ENCODE peak calls at places on chromosomes 11 and 22, in five cellular contexts. C, H, X, M and G are unnamed samples.
A peak's percentile ranks its signal among the peaks of the same experiment; 100 is the strongest.

GRCh38 chr11:65298131-65298535 is 16.5 kb upstream of the CDC42EP2 start:
- DNase-seq in C (peak; percentile 93), X (peak; percentile 76), H (no peak), M (no peak), G (no peak)

GRCh38 chr11:27485930-27486773 is 13.6 kb upstream of the LGR4 start:
- DNase-seq in C (no peak), X (no peak), M (no peak), H (peak; percentile 25), G (peak; percentile 61)

GRCh38 chr11:32100495-32100894 is 9.6 kb downstream of the RCN1 start:
- DNase-seq in C (no peak), M (no peak), X (no peak), H (no peak), G (no peak)

GRCh38 chr11:16923987-16924386 is 90.2 kb downstream of the PLEKHA7 start:
- DNase-seq in H (no peak), M (no peak), C (no peak), X (no peak), G (no peak)

GRCh38 chr11:70397336-70397982 is 870 bp upstream of the CTTN start:
- DNase-seq in H (no peak), C (no peak), M (no peak), X (no peak), G (peak; percentile 27)

GRCh38 chr11:110948112-110948511 is 235.9 kb upstream of the ARHGAP20 start:
- DNase-seq in M (no peak), H (no peak), C (no peak), X (no peak), G (no peak)

GRCh38 chr11:123576082-123576481 is 78.3 kb downstream of the SCN3B start:
- DNase-seq in X (no peak), C (no peak), H (no peak), M (no peak), G (peak; percentile 9)

GRCh38 chr22:38614331-38615122 is 41.7 kb downstream of the FAM227A start:
- DNase-seq in M (no peak), X (no peak), C (no peak), H (no peak), G (no peak)

GRCh38 chr22:35467788-35468187 is 67.8 kb downstream of the MCM5 start:
- DNase-seq in C (peak; percentile 86), X (peak; percentile 69), H (no peak), M (no peak), G (peak; percentile 78)

GRCh38 chr11:69950120-69950519 is 128.0 kb upstream of the ANO1 start:
- DNase-seq in M (no peak), H (no peak), C (no peak), X (no peak), G (peak; percentile 62)

GRCh38 chr11:71408826-71409225 is 39.4 kb downstream of the DHCR7 start:
- DNase-seq in C (no peak), H (no peak), M (no peak), X (no peak), G (peak; percentile 10)

GRCh38 chr22:38947321-38948112 is 9.9 kb upstream of the APOBEC3A start:
- DNase-seq in H (no peak), X (no peak), M (no peak), C (no peak), G (no peak)

GRCh38 chr11:82908311-82908710 is 6.8 kb downstream of the DDIAS start:
- DNase-seq in M (no peak), C (no peak), X (no peak), H (no peak), G (no peak)

GRCh38 chr11:40732107-40732506 is 727.3 kb downstream of the LRRC4C start:
- DNase-seq in H (no peak), X (no peak), M (no peak), C (no peak), G (no peak)

GRCh38 chr22:39181356-39181755 is 28.9 kb upstream of the CBX7 start:
- DNase-seq in M (no peak), H (no peak), C (no peak), X (no peak), G (no peak)

GRCh38 chr11:69510471-69511357 is 29.3 kb downstream of the LINC01488 start:
- DNase-seq in M (no peak), H (no peak), C (no peak), X (peak; percentile 54), G (peak; percentile 82)

GRCh38 chr11:29780756-29781155 is 236.1 kb downstream of the KCNA4 start:
- DNase-seq in C (peak; percentile 43), M (no peak), H (no peak), X (no peak), G (peak; percentile 29)

GRCh38 chr11:69010964-69011623 is 2.0 kb downstream of the MRGPRF start:
- DNase-seq in M (peak; percentile 5), H (no peak), C (peak; percentile 72), X (peak; percentile 81), G (peak; percentile 98)

GRCh38 chr11:134449713-134450112 is 37.7 kb upstream of the B3GAT1 start:
- DNase-seq in C (no peak), M (no peak), H (no peak), X (peak; percentile 43), G (peak; percentile 3)

GRCh38 chr11:66617148-66617814 is 851 bp downstream of the RBM14 start:
- DNase-seq in X (peak; percentile 92), M (no peak), H (no peak), C (peak; percentile 80), G (peak; percentile 23)

GRCh38 chr11:26028294-26028954 is 303.5 kb upstream of the ANO3 start:
- DNase-seq in C (no peak), H (no peak), M (no peak), X (no peak), G (no peak)

GRCh38 chr22:44410396-44411056 is 87.5 kb downstream of the RTL6 start:
- DNase-seq in X (peak; percentile 60), M (no peak), H (no peak), C (peak; percentile 28), G (peak; percentile 57)

GRCh38 chr22:45082795-45083194 is 73.0 kb upstream of the PHF21B start:
- DNase-seq in H (no peak), M (no peak), X (no peak), C (no peak), G (peak; percentile 38)

GRCh38 chr11:38988908-38989307 is 2390.9 kb upstream of the RAG2 start:
- DNase-seq in H (no peak), C (no peak), X (no peak), M (no peak), G (no peak)

GRCh38 chr11:68242616-68243015 is 29.2 kb downstream of the C11orf24 start:
- DNase-seq in C (no peak), M (no peak), H (no peak), X (no peak), G (no peak)

GRCh38 chr11:106399075-106399500 is 321.6 kb downstream of the AASDHPPT start:
- DNase-seq in C (no peak), H (no peak), M (no peak), X (no peak), G (peak; percentile 85)

DNA sequence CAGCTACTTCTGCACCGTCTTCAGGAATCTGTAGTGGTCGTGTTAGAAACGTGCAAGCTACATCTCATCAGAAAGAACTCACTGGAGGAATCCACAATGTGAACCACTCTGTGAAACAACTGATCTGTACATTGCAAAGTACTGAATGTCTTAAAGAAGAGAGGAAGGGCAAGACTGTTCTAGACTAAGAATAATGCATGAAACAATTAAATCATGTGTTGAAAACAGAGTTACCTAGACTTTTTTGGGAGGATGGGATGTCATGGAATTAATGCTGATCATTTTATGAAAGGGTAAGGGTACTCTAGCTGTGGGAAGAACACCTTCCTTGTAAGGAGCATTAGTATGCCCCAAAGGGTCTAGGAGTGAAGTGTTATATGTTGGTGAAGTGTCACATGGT is 60.6 kb upstream of the YPEL1 start:
- DNase-seq in H (no peak), X (no peak), C (no peak), M (no peak), G (no peak)
- H3K27ac ChIP-seq in H (no peak overlapping the region), X (no peak overlapping the region), C (no peak overlapping the region), M (no peak overlapping the region), G (no peak overlapping the region)

DNA sequence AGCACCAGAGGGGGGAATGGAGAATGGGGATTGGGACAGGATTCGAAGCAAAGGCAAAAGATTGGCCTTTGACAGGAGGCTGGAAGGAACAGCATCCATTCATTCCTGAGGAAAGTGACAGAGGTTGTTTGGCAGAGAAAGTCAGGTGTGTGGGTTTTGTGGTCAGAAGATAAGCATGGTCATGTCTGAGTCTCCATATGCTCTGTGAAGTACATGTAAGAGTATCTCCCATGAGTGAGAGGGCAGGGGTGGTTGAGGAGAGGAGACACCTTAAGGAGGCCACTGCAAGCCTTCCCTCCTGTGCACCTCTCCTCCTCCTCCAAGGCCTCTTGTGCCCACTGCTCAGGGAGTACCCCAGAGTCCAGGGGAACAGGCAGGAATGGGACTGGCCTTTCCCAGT is 1.9 kb upstream of the NLRP10 start:
- DNase-seq in C (no peak), X (no peak), M (no peak), H (no peak), G (no peak)
- H3K4me3 ChIP-seq in C (no peak overlapping the region), X (no peak overlapping the region), M (no peak overlapping the region), H (no peak overlapping the region), G (no peak overlapping the region)

GRCh38 chr11:558503-558902 is 2.0 kb downstream of the LMNTD2 start:
- DNase-seq in H (no peak), C (no peak), M (no peak), X (no peak), G (peak; percentile 83)

GRCh38 chr11:559020-559620 is 1.4 kb downstream of the LMNTD2 start:
- DNase-seq in C (no peak), X (no peak), M (no peak), H (peak; percentile 18), G (peak; percentile 88)

GRCh38 chr11:560305-561147 is at the start of the genes LMNTD2 and RASSF7:
- DNase-seq in C (peak; percentile 92), M (peak; percentile 95), H (peak; percentile 90), X (peak; percentile 96), G (peak; percentile 100)

GRCh38 chr11:561148-562003 is 606 bp downstream of the RASSF7 start:
- DNase-seq in H (no peak), X (peak; percentile 93), M (no peak), C (no peak), G (peak; percentile 92)

GRCh38 chr11:559712-560304 is 730 bp downstream of the LMNTD2 start:
- DNase-seq in M (no peak), C (no peak), H (peak; percentile 9), X (no peak), G (peak; percentile 93)
- H3K27ac ChIP-seq in M (peak overlapping the region; percentile 51), C (peak overlapping the region; percentile 64), H (peak overlapping the region; percentile 74), X (peak overlapping the region; percentile 89), G (no peak overlapping the region)

GRCh38 chr11:120327311-120327710 is 2.2 kb downstream of the TLCD5 start:
- DNase-seq in H (no peak), X (no peak), C (no peak), M (no peak), G (no peak)

GRCh38 chr11:120326845-120327281 is 1.8 kb downstream of the TLCD5 start:
- DNase-seq in H (no peak), C (no peak), X (no peak), M (no peak), G (peak; percentile 72)

GRCh38 chr11:120324932-120325810 is at the start of gene TLCD5:
- DNase-seq in M (no peak), H (peak; percentile 17), C (peak; percentile 70), X (peak; percentile 84), G (peak; percentile 88)

GRCh38 chr11:120329556-120329955 is 4.5 kb downstream of the TLCD5 start:
- DNase-seq in C (no peak), X (no peak), M (no peak), H (no peak), G (no peak)

DNA sequence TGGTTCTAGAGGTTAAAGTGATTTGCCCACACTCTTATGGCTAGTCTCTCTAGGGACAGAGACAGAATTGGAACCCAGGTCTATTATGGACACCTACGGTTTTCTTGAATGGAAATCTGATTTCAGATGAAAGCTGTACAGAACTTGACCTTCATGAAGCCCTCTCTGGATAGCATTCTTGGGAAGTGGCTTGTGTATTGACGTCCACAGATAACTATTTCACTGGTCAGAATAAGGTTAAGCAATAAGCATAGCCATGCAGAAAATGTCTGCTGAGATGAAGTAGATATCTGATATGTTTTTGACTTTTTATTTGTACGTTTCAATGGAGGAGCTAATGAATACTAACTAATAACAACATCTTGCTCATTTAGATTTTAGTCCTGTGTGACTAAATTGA is 1.1 kb downstream of the TLCD5 start:
- DNase-seq in H (no peak), X (no peak), C (no peak), M (no peak), G (no peak)
- H3K4me3 ChIP-seq in H (no peak overlapping the region), X (peak overlapping the region; percentile 72), C (peak overlapping the region; percentile 95), M (no peak overlapping the region), G (peak overlapping the region; percentile 79)